ENCODE peak calls at places on chromosomes 12 and 14, in eight cellular contexts. One of them, this sample, is unnamed.

GRCh38 chr14:99744199-99744872 is 48.9 kb upstream of the EML1 start:
- DNase-seq in OCI-LY7: no peak
- DNase-seq in dermis microvascular lymphatic vessel endothelial cell: no peak
- DNase-seq in stimulated activated CD4-positive, alpha-beta T cell treated with anti-CD3 and anti-CD28 coated beads, Interleukin-2, amount 100 ng/mL, for 48 hours: no peak
- DNase-seq in CD8-positive, alpha-beta memory T cell: no peak
- DNase-seq in activated T-helper 1 cell treated with anti-CD3 and anti-CD28 coated beads, Interleukin-2, amount 50 U/mL, for 16 hours: no peak
- DNase-seq in adipocyte: peak; percentile 77
- DNase-seq in fibroblast of the aortic adventitia: peak; percentile 74
- DNase-seq in this sample: no peak

GRCh38 chr14:71812693-71813092 is 119.5 kb upstream of the RGS6 start:
- DNase-seq in OCI-LY7: no peak
- DNase-seq in dermis microvascular lymphatic vessel endothelial cell: no peak
- DNase-seq in stimulated activated CD4-positive, alpha-beta T cell treated with anti-CD3 and anti-CD28 coated beads, Interleukin-2, amount 100 ng/mL, for 48 hours: no peak
- DNase-seq in CD8-positive, alpha-beta memory T cell: no peak
- DNase-seq in activated T-helper 1 cell treated with anti-CD3 and anti-CD28 coated beads, Interleukin-2, amount 50 U/mL, for 16 hours: no peak
- DNase-seq in adipocyte: no peak
- DNase-seq in fibroblast of the aortic adventitia: no peak
- DNase-seq in this sample: no peak

GRCh38 chr14:74326369-74327152 is 21.7 kb upstream of the VRTN start:
- DNase-seq in OCI-LY7: no peak
- DNase-seq in dermis microvascular lymphatic vessel endothelial cell: no peak
- DNase-seq in stimulated activated CD4-positive, alpha-beta T cell treated with anti-CD3 and anti-CD28 coated beads, Interleukin-2, amount 100 ng/mL, for 48 hours: no peak
- DNase-seq in CD8-positive, alpha-beta memory T cell: no peak
- DNase-seq in activated T-helper 1 cell treated with anti-CD3 and anti-CD28 coated beads, Interleukin-2, amount 50 U/mL, for 16 hours: no peak
- DNase-seq in adipocyte: no peak
- DNase-seq in fibroblast of the aortic adventitia: no peak
- DNase-seq in this sample: no peak

GRCh38 chr12:12010277-12011031 is 60.3 kb upstream of the BCL2L14 start:
- DNase-seq in OCI-LY7: peak; percentile 79
- DNase-seq in dermis microvascular lymphatic vessel endothelial cell: no peak
- DNase-seq in stimulated activated CD4-positive, alpha-beta T cell treated with anti-CD3 and anti-CD28 coated beads, Interleukin-2, amount 100 ng/mL, for 48 hours: peak; percentile 60
- DNase-seq in CD8-positive, alpha-beta memory T cell: peak; percentile 69
- DNase-seq in activated T-helper 1 cell treated with anti-CD3 and anti-CD28 coated beads, Interleukin-2, amount 50 U/mL, for 16 hours: peak; percentile 44
- DNase-seq in adipocyte: no peak
- DNase-seq in fibroblast of the aortic adventitia: peak; percentile 58
- DNase-seq in this sample: no peak

GRCh38 chr14:23439107-23439835 is 3.8 kb upstream of the MYH7 start:
- DNase-seq in OCI-LY7: no peak
- DNase-seq in dermis microvascular lymphatic vessel endothelial cell: no peak
- DNase-seq in stimulated activated CD4-positive, alpha-beta T cell treated with anti-CD3 and anti-CD28 coated beads, Interleukin-2, amount 100 ng/mL, for 48 hours: no peak
- DNase-seq in CD8-positive, alpha-beta memory T cell: no peak
- DNase-seq in activated T-helper 1 cell treated with anti-CD3 and anti-CD28 coated beads, Interleukin-2, amount 50 U/mL, for 16 hours: no peak
- DNase-seq in adipocyte: no peak
- DNase-seq in fibroblast of the aortic adventitia: no peak
- DNase-seq in this sample: no peak

GRCh38 chr12:108833355-108833733 is 24.0 kb downstream of the SSH1 start:
- DNase-seq in OCI-LY7: no peak
- DNase-seq in dermis microvascular lymphatic vessel endothelial cell: no peak
- DNase-seq in stimulated activated CD4-positive, alpha-beta T cell treated with anti-CD3 and anti-CD28 coated beads, Interleukin-2, amount 100 ng/mL, for 48 hours: no peak
- DNase-seq in CD8-positive, alpha-beta memory T cell: no peak
- DNase-seq in activated T-helper 1 cell treated with anti-CD3 and anti-CD28 coated beads, Interleukin-2, amount 50 U/mL, for 16 hours: no peak
- DNase-seq in adipocyte: peak; percentile 84
- DNase-seq in fibroblast of the aortic adventitia: peak; percentile 96
- DNase-seq in this sample: no peak

GRCh38 chr12:32946504-32947131 is 50.0 kb upstream of the PKP2 start:
- DNase-seq in OCI-LY7: no peak
- DNase-seq in dermis microvascular lymphatic vessel endothelial cell: no peak
- DNase-seq in stimulated activated CD4-positive, alpha-beta T cell treated with anti-CD3 and anti-CD28 coated beads, Interleukin-2, amount 100 ng/mL, for 48 hours: no peak
- DNase-seq in CD8-positive, alpha-beta memory T cell: no peak
- DNase-seq in activated T-helper 1 cell treated with anti-CD3 and anti-CD28 coated beads, Interleukin-2, amount 50 U/mL, for 16 hours: no peak
- DNase-seq in adipocyte: no peak
- DNase-seq in fibroblast of the aortic adventitia: no peak
- DNase-seq in this sample: no peak

GRCh38 chr14:28759658-28760313 is 6.8 kb upstream of the FOXG1 start:
- DNase-seq in OCI-LY7: no peak
- DNase-seq in dermis microvascular lymphatic vessel endothelial cell: no peak
- DNase-seq in stimulated activated CD4-positive, alpha-beta T cell treated with anti-CD3 and anti-CD28 coated beads, Interleukin-2, amount 100 ng/mL, for 48 hours: no peak
- DNase-seq in CD8-positive, alpha-beta memory T cell: no peak
- DNase-seq in activated T-helper 1 cell treated with anti-CD3 and anti-CD28 coated beads, Interleukin-2, amount 50 U/mL, for 16 hours: no peak
- DNase-seq in adipocyte: no peak
- DNase-seq in fibroblast of the aortic adventitia: no peak
- DNase-seq in this sample: no peak

GRCh38 chr14:28375295-28375694 is 391.3 kb upstream of the FOXG1 start:
- DNase-seq in OCI-LY7: no peak
- DNase-seq in dermis microvascular lymphatic vessel endothelial cell: no peak
- DNase-seq in stimulated activated CD4-positive, alpha-beta T cell treated with anti-CD3 and anti-CD28 coated beads, Interleukin-2, amount 100 ng/mL, for 48 hours: no peak
- DNase-seq in CD8-positive, alpha-beta memory T cell: no peak
- DNase-seq in activated T-helper 1 cell treated with anti-CD3 and anti-CD28 coated beads, Interleukin-2, amount 50 U/mL, for 16 hours: no peak
- DNase-seq in adipocyte: peak; percentile 76
- DNase-seq in fibroblast of the aortic adventitia: peak; percentile 38
- DNase-seq in this sample: no peak